ENCODE peak calls at places on chromosomes 6 and 20, in nine cellular contexts. One of them, this sample, is unnamed.
A peak's percentile ranks its signal among the peaks of the same experiment; 100 is the strongest.

GRCh38 chr6:25485820-25486559 is 166.0 kb upstream of the SCGN start:
- DNase-seq in cardiac muscle cell: peak; percentile 47
- DNase-seq in choroid plexus epithelial cell: no peak
- DNase-seq in HCT116: no peak
- DNase-seq in AG10803: peak; percentile 20
- DNase-seq in psoas muscle: peak; percentile 19
- DNase-seq in breast epithelium: no peak
- DNase-seq in stomach: peak; percentile 37
- DNase-seq in epithelial cell of proximal tubule: no peak
- DNase-seq in this sample: peak; percentile 13

GRCh38 chr6:20202699-20203302 is 9.5 kb downstream of the MBOAT1 start:
- DNase-seq in stomach: no peak
- DNase-seq in choroid plexus epithelial cell: no peak
- DNase-seq in cardiac muscle cell: no peak
- DNase-seq in psoas muscle: no peak
- DNase-seq in epithelial cell of proximal tubule: no peak
- DNase-seq in AG10803: no peak
- DNase-seq in HCT116: no peak
- DNase-seq in breast epithelium: no peak
- DNase-seq in this sample: no peak

GRCh38 chr6:52543729-52544324 is 33.0 kb downstream of the TRAM2 start:
- DNase-seq in HCT116: no peak
- DNase-seq in breast epithelium: no peak
- DNase-seq in stomach: no peak
- DNase-seq in cardiac muscle cell: peak; percentile 61
- DNase-seq in epithelial cell of proximal tubule: peak; percentile 10
- DNase-seq in AG10803: peak; percentile 71
- DNase-seq in psoas muscle: no peak
- DNase-seq in choroid plexus epithelial cell: peak; percentile 73
- DNase-seq in this sample: peak; percentile 56

GRCh38 chr20:61170521-61170920 is 81.5 kb upstream of the CDH4 start:
- DNase-seq in AG10803: no peak
- DNase-seq in psoas muscle: no peak
- DNase-seq in epithelial cell of proximal tubule: no peak
- DNase-seq in cardiac muscle cell: no peak
- DNase-seq in stomach: no peak
- DNase-seq in breast epithelium: no peak
- DNase-seq in choroid plexus epithelial cell: no peak
- DNase-seq in HCT116: no peak
- DNase-seq in this sample: no peak

GRCh38 chr6:26457796-26458688 is at the start of gene BTN2A1:
- DNase-seq in HCT116: peak; percentile 84
- DNase-seq in cardiac muscle cell: peak; percentile 94
- DNase-seq in stomach: peak; percentile 79
- DNase-seq in breast epithelium: peak; percentile 64
- DNase-seq in AG10803: peak; percentile 93
- DNase-seq in psoas muscle: peak; percentile 58
- DNase-seq in choroid plexus epithelial cell: peak; percentile 96
- DNase-seq in epithelial cell of proximal tubule: peak; percentile 83
- DNase-seq in this sample: peak; percentile 93

GRCh38 chr20:23021941-23022340 is 13.2 kb upstream of the SSTR4 start:
- DNase-seq in cardiac muscle cell: no peak
- DNase-seq in HCT116: no peak
- DNase-seq in stomach: no peak
- DNase-seq in epithelial cell of proximal tubule: no peak
- DNase-seq in psoas muscle: no peak
- DNase-seq in choroid plexus epithelial cell: no peak
- DNase-seq in AG10803: no peak
- DNase-seq in breast epithelium: no peak
- DNase-seq in this sample: peak; percentile 59

GRCh38 chr6:111228094-111228493 is 140.8 kb downstream of the SLC16A10 start:
- DNase-seq in AG10803: peak; percentile 12
- DNase-seq in choroid plexus epithelial cell: peak; percentile 45
- DNase-seq in cardiac muscle cell: peak; percentile 44
- DNase-seq in epithelial cell of proximal tubule: no peak
- DNase-seq in psoas muscle: no peak
- DNase-seq in stomach: no peak
- DNase-seq in breast epithelium: no peak
- DNase-seq in HCT116: no peak
- DNase-seq in this sample: peak; percentile 48

GRCh38 chr20:8385247-8385646 is 253.2 kb downstream of the PLCB1 start:
- DNase-seq in choroid plexus epithelial cell: peak; percentile 66
- DNase-seq in breast epithelium: no peak
- DNase-seq in epithelial cell of proximal tubule: no peak
- DNase-seq in cardiac muscle cell: peak; percentile 74
- DNase-seq in psoas muscle: peak; percentile 11
- DNase-seq in HCT116: no peak
- DNase-seq in AG10803: peak; percentile 84
- DNase-seq in stomach: peak; percentile 31
- DNase-seq in this sample: peak; percentile 48

GRCh38 chr20:54268941-54269340 is 61.1 kb downstream of the PFDN4 start:
- DNase-seq in HCT116: no peak
- DNase-seq in stomach: no peak
- DNase-seq in choroid plexus epithelial cell: peak; percentile 33
- DNase-seq in breast epithelium: no peak
- DNase-seq in AG10803: no peak
- DNase-seq in psoas muscle: no peak
- DNase-seq in cardiac muscle cell: peak; percentile 25
- DNase-seq in epithelial cell of proximal tubule: no peak
- DNase-seq in this sample: no peak

GRCh38 chr20:48823476-48823875 is 4.3 kb downstream of the PREX1 start:
- DNase-seq in breast epithelium: no peak
- DNase-seq in psoas muscle: no peak
- DNase-seq in AG10803: no peak
- DNase-seq in choroid plexus epithelial cell: no peak
- DNase-seq in stomach: no peak
- DNase-seq in cardiac muscle cell: no peak
- DNase-seq in HCT116: no peak
- DNase-seq in epithelial cell of proximal tubule: no peak
- DNase-seq in this sample: no peak

GRCh38 chr6:133591330-133591729 is 297.6 kb upstream of the TCF21 start:
- DNase-seq in epithelial cell of proximal tubule: no peak
- DNase-seq in breast epithelium: no peak
- DNase-seq in psoas muscle: no peak
- DNase-seq in HCT116: no peak
- DNase-seq in cardiac muscle cell: no peak
- DNase-seq in choroid plexus epithelial cell: no peak
- DNase-seq in stomach: no peak
- DNase-seq in AG10803: peak; percentile 35
- DNase-seq in this sample: peak; percentile 44

GRCh38 chr6:18510644-18511033 is 123.5 kb downstream of the RNF144B start:
- DNase-seq in breast epithelium: no peak
- DNase-seq in stomach: no peak
- DNase-seq in HCT116: no peak
- DNase-seq in psoas muscle: no peak
- DNase-seq in AG10803: no peak
- DNase-seq in cardiac muscle cell: no peak
- DNase-seq in epithelial cell of proximal tubule: no peak
- DNase-seq in choroid plexus epithelial cell: no peak
- DNase-seq in this sample: no peak

GRCh38 chr6:16414205-16414604 is 175.8 kb downstream of the GMPR start:
- DNase-seq in psoas muscle: no peak
- DNase-seq in epithelial cell of proximal tubule: no peak
- DNase-seq in AG10803: no peak
- DNase-seq in choroid plexus epithelial cell: no peak
- DNase-seq in breast epithelium: no peak
- DNase-seq in stomach: no peak
- DNase-seq in HCT116: no peak
- DNase-seq in cardiac muscle cell: peak; percentile 41
- DNase-seq in this sample: no peak

GRCh38 chr20:50794181-50794845 is 548 bp upstream of the BCAS4 start:
- DNase-seq in psoas muscle: no peak
- DNase-seq in cardiac muscle cell: no peak
- DNase-seq in choroid plexus epithelial cell: no peak
- DNase-seq in breast epithelium: no peak
- DNase-seq in HCT116: no peak
- DNase-seq in stomach: no peak
- DNase-seq in epithelial cell of proximal tubule: no peak
- DNase-seq in AG10803: no peak
- DNase-seq in this sample: no peak

GRCh38 chr20:5531318-5532081 is 214.7 kb upstream of the PROKR2 start:
- DNase-seq in epithelial cell of proximal tubule: no peak
- DNase-seq in AG10803: peak; percentile 72
- DNase-seq in breast epithelium: no peak
- DNase-seq in stomach: no peak
- DNase-seq in cardiac muscle cell: peak; percentile 82
- DNase-seq in psoas muscle: peak; percentile 38
- DNase-seq in HCT116: no peak
- DNase-seq in choroid plexus epithelial cell: peak; percentile 73
- DNase-seq in this sample: peak; percentile 71

GRCh38 chr6:139109558-139109957 is 25.3 kb upstream of the HECA start:
- DNase-seq in epithelial cell of proximal tubule: no peak
- DNase-seq in HCT116: peak; percentile 32
- DNase-seq in stomach: no peak
- DNase-seq in breast epithelium: no peak
- DNase-seq in cardiac muscle cell: peak; percentile 68
- DNase-seq in psoas muscle: no peak
- DNase-seq in choroid plexus epithelial cell: peak; percentile 62
- DNase-seq in AG10803: peak; percentile 29
- DNase-seq in this sample: peak; percentile 55

GRCh38 chr6:65637289-65638046 is 69.6 kb downstream of the EYS start:
- DNase-seq in psoas muscle: no peak
- DNase-seq in epithelial cell of proximal tubule: no peak
- DNase-seq in HCT116: no peak
- DNase-seq in choroid plexus epithelial cell: no peak
- DNase-seq in stomach: no peak
- DNase-seq in AG10803: no peak
- DNase-seq in breast epithelium: no peak
- DNase-seq in cardiac muscle cell: no peak
- DNase-seq in this sample: no peak

GRCh38 chr6:13536796-13537526 is 37.4 kb upstream of the SIRT5 start:
- DNase-seq in AG10803: peak; percentile 45
- DNase-seq in cardiac muscle cell: no peak
- DNase-seq in HCT116: no peak
- DNase-seq in epithelial cell of proximal tubule: no peak
- DNase-seq in breast epithelium: no peak
- DNase-seq in stomach: no peak
- DNase-seq in psoas muscle: no peak
- DNase-seq in choroid plexus epithelial cell: no peak
- DNase-seq in this sample: no peak

GRCh38 chr20:23622839-23623343 is 14.9 kb downstream of the CST3 start:
- DNase-seq in cardiac muscle cell: peak; percentile 97
- DNase-seq in AG10803: peak; percentile 91
- DNase-seq in breast epithelium: no peak
- DNase-seq in choroid plexus epithelial cell: peak; percentile 91
- DNase-seq in HCT116: peak; percentile 60
- DNase-seq in stomach: peak; percentile 56
- DNase-seq in psoas muscle: peak; percentile 81
- DNase-seq in epithelial cell of proximal tubule: peak; percentile 78
- DNase-seq in this sample: peak; percentile 99

GRCh38 chr6:63418741-63419140 is 99.0 kb upstream of the LGSN start:
- DNase-seq in epithelial cell of proximal tubule: no peak
- DNase-seq in breast epithelium: no peak
- DNase-seq in stomach: no peak
- DNase-seq in cardiac muscle cell: no peak
- DNase-seq in psoas muscle: no peak
- DNase-seq in AG10803: no peak
- DNase-seq in HCT116: no peak
- DNase-seq in choroid plexus epithelial cell: no peak
- DNase-seq in this sample: no peak

GRCh38 chr6:150692604-150693003 is 92.9 kb downstream of the PLEKHG1 start:
- DNase-seq in epithelial cell of proximal tubule: no peak
- DNase-seq in psoas muscle: no peak
- DNase-seq in choroid plexus epithelial cell: no peak
- DNase-seq in HCT116: no peak
- DNase-seq in cardiac muscle cell: no peak
- DNase-seq in AG10803: no peak
- DNase-seq in stomach: no peak
- DNase-seq in breast epithelium: no peak
- DNase-seq in this sample: no peak
- TF ChIP-seq CTCF in epithelial cell of proximal tubule: no peak
- TF ChIP-seq CTCF in psoas muscle: no peak
- TF ChIP-seq CTCF in choroid plexus epithelial cell: no peak
- TF ChIP-seq CTCF in HCT116: no peak
- TF ChIP-seq CTCF in cardiac muscle cell: no peak
- TF ChIP-seq CTCF in AG10803: no peak
- TF ChIP-seq CTCF in stomach: no peak
- TF ChIP-seq CTCF in breast epithelium: no peak
- TF ChIP-seq CTCF in this sample: no peak

DNA sequence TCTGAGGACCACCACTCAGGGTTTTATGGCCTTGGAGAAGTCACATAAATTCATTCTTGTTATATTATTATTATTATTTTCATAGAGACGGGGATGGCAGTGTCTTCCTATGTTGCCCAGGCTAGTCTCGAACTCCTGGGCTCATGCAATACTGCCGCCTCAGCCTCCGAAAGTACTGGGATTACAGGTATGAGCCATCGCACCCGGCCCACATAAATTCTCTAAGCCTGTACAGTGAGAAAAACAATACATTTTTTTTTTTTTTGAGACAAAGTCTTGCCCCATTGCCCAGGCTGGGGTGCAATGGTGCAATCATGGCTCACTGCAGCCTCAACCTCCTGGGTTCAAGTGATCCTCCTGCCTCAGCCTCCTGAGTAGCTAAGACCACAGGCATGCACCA is 753 bp upstream of the FASTKD5 start:
- DNase-seq in HCT116: no peak
- DNase-seq in psoas muscle: no peak
- DNase-seq in stomach: no peak
- DNase-seq in choroid plexus epithelial cell: no peak
- DNase-seq in epithelial cell of proximal tubule: no peak
- DNase-seq in cardiac muscle cell: no peak
- DNase-seq in breast epithelium: no peak
- DNase-seq in AG10803: no peak
- DNase-seq in this sample: no peak
- H3K4me3 ChIP-seq in HCT116: peak overlapping the region; percentile 98
- H3K4me3 ChIP-seq in psoas muscle: peak overlapping the region; percentile 100
- H3K4me3 ChIP-seq in stomach: peak overlapping the region; percentile 97
- H3K4me3 ChIP-seq in choroid plexus epithelial cell: no peak overlapping the region
- H3K4me3 ChIP-seq in epithelial cell of proximal tubule: peak overlapping the region; percentile 65
- H3K4me3 ChIP-seq in cardiac muscle cell: peak overlapping the region; percentile 72
- H3K4me3 ChIP-seq in breast epithelium: peak overlapping the region; percentile 86
- H3K4me3 ChIP-seq in AG10803: no peak overlapping the region
- H3K4me3 ChIP-seq in this sample: no peak overlapping the region

DNA sequence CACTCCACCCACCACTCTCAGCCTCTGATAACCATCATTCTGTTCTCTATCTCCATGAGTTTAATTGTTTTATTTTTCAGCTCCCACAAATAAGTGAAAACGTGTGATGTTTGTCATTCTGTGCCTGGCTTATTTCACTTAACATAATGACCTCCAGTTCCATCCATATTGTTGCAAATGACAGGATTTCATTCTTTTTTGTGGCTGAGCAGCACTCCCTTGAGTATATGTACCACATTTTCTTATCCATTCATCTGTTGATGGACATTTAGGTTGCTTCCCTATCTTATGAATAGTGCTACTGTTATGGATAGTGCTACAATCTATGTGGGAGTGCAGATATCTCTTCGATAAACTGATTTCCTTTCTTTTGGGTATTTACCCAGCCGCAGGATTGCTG is 103.3 kb upstream of the PDE7B start:
- DNase-seq in cardiac muscle cell: no peak
- DNase-seq in epithelial cell of proximal tubule: no peak
- DNase-seq in stomach: no peak
- DNase-seq in psoas muscle: no peak
- DNase-seq in choroid plexus epithelial cell: no peak
- DNase-seq in breast epithelium: no peak
- DNase-seq in AG10803: no peak
- DNase-seq in HCT116: no peak
- DNase-seq in this sample: no peak
- TF ChIP-seq CTCF in cardiac muscle cell: no peak
- TF ChIP-seq CTCF in epithelial cell of proximal tubule: no peak
- TF ChIP-seq CTCF in stomach: no peak
- TF ChIP-seq CTCF in psoas muscle: no peak
- TF ChIP-seq CTCF in choroid plexus epithelial cell: no peak
- TF ChIP-seq CTCF in breast epithelium: no peak
- TF ChIP-seq CTCF in AG10803: no peak
- TF ChIP-seq CTCF in HCT116: no peak
- TF ChIP-seq CTCF in this sample: no peak

GRCh38 chr20:55273149-55273548 is 732.2 kb downstream of the CBLN4 start:
- DNase-seq in psoas muscle: no peak
- DNase-seq in epithelial cell of proximal tubule: no peak
- DNase-seq in HCT116: no peak
- DNase-seq in cardiac muscle cell: no peak
- DNase-seq in breast epithelium: no peak
- DNase-seq in choroid plexus epithelial cell: no peak
- DNase-seq in AG10803: no peak
- DNase-seq in stomach: no peak
- DNase-seq in this sample: peak; percentile 86
- H3K4me3 ChIP-seq in psoas muscle: no peak overlapping the region
- H3K4me3 ChIP-seq in epithelial cell of proximal tubule: no peak overlapping the region
- H3K4me3 ChIP-seq in HCT116: no peak overlapping the region
- H3K4me3 ChIP-seq in cardiac muscle cell: no peak overlapping the region
- H3K4me3 ChIP-seq in breast epithelium: no peak overlapping the region
- H3K4me3 ChIP-seq in choroid plexus epithelial cell: no peak overlapping the region
- H3K4me3 ChIP-seq in AG10803: no peak overlapping the region
- H3K4me3 ChIP-seq in stomach: no peak overlapping the region
- H3K4me3 ChIP-seq in this sample: no peak overlapping the region